ENCODE peak calls at places on chromosomes 12 and 14, in six cellular contexts. Q is NCI-H460, D is NCI-H748 treated with DMSO at 0.1 percent for 48 hours, I is EL, F is SW480, J is WTC11. G is an unnamed sample.

GRCh38 chr14:31360919-31361662 is 59.3 kb downstream of the HEATR5A start:
- DNase-seq in Q (peak; percentile 26), D (no peak), I (peak; percentile 72), F (no peak), J (no peak), G (peak; percentile 16)

GRCh38 chr12:71046215-71046614 is 111.6 kb downstream of the TSPAN8 start:
- DNase-seq in Q (no peak), D (no peak), I (peak; percentile 48), F (no peak), J (no peak), G (peak; percentile 12)

GRCh38 chr12:58364389-58365086 is 423.2 kb downstream of the ATP23 start:
- DNase-seq in Q (no peak), D (no peak), I (peak; percentile 99), F (peak; percentile 16), J (no peak), G (peak; percentile 86)

GRCh38 chr12:96258451-96258933 is 64.3 kb downstream of the ELK3 start:
- DNase-seq in Q (no peak), D (no peak), I (peak; percentile 35), F (no peak), J (no peak), G (no peak)

GRCh38 chr12:118206107-118206412 is 70.1 kb downstream of the PEBP1 start:
- DNase-seq in Q (no peak), D (no peak), I (no peak), F (no peak), J (no peak), G (no peak)

GRCh38 chr12:22631863-22632463 is 7.0 kb downstream of the ETNK1 start:
- DNase-seq in Q (no peak), D (no peak), I (peak; percentile 18), F (peak; percentile 58), J (no peak), G (no peak)

GRCh38 chr12:15979096-15980091 is 68.3 kb downstream of the DERA start:
- DNase-seq in Q (peak; percentile 6), D (no peak), I (peak; percentile 90), F (peak; percentile 10), J (peak; percentile 53), G (peak; percentile 57)

GRCh38 chr12:94689646-94690036 is 39.3 kb upstream of the TMCC3 start:
- DNase-seq in Q (no peak), D (no peak), I (no peak), F (no peak), J (no peak), G (no peak)

GRCh38 chr14:102908766-102909455 is 13.6 kb upstream of the AMN start:
- DNase-seq in Q (no peak), D (no peak), I (no peak), F (no peak), J (no peak), G (no peak)

GRCh38 chr14:56219666-56220413 is 101.6 kb downstream of the PELI2 start:
- DNase-seq in Q (peak; percentile 80), D (no peak), I (no peak), F (no peak), J (no peak), G (no peak)

GRCh38 chr14:83940253-83940652 is 1589.7 kb upstream of the FLRT2 start:
- DNase-seq in Q (no peak), D (no peak), I (no peak), F (no peak), J (no peak), G (no peak)

GRCh38 chr12:114407566-114408411 is 1.8 kb upstream of the TBX5 start:
- DNase-seq in Q (no peak), D (no peak), I (peak; percentile 84), F (no peak), J (peak; percentile 45), G (peak; percentile 55)

GRCh38 chr14:65560340-65561027 is 148.0 kb downstream of the FUT8 start:
- DNase-seq in Q (no peak), D (peak; percentile 52), I (no peak), F (no peak), J (no peak), G (no peak)

GRCh38 chr14:94748667-94749347 is 21.1 kb downstream of the GSC start:
- DNase-seq in Q (peak; percentile 44), D (peak; percentile 30), I (peak; percentile 15), F (peak; percentile 70), J (peak; percentile 73), G (no peak)

GRCh38 chr14:64704743-64705405 is 650 bp downstream of the PLEKHG3 start:
- DNase-seq in Q (no peak), D (peak; percentile 49), I (peak; percentile 34), F (peak; percentile 18), J (no peak), G (peak; percentile 62)

GRCh38 chr12:22416831-22417230 is 82.3 kb upstream of the ST8SIA1 start:
- DNase-seq in Q (no peak), D (no peak), I (no peak), F (no peak), J (no peak), G (no peak)

GRCh38 chr12:28998662-28999120 is 150.4 kb upstream of the FAR2 start:
- DNase-seq in Q (peak; percentile 4), D (no peak), I (peak; percentile 17), F (peak; percentile 33), J (no peak), G (peak; percentile 32)

GRCh38 chr12:106584104-106585064 is 1.6 kb downstream of the RFX4 start:
- DNase-seq in Q (no peak), D (no peak), I (peak; percentile 16), F (no peak), J (peak; percentile 36), G (peak; percentile 22)

GRCh38 chr12:106115450-106115849 is 23.3 kb downstream of the NUAK1 start:
- DNase-seq in Q (no peak), D (no peak), I (no peak), F (no peak), J (no peak), G (no peak)

GRCh38 chr14:50666772-50667490 is 1.2 kb downstream of the SAV1 start:
- DNase-seq in Q (peak; percentile 56), D (no peak), I (peak; percentile 74), F (peak; percentile 50), J (no peak), G (peak; percentile 39)

GRCh38 chr14:69366069-69366468 is 32.0 kb downstream of the ERH start:
- DNase-seq in Q (no peak), D (no peak), I (no peak), F (no peak), J (no peak), G (no peak)

GRCh38 chr14:49589387-49589786 is 3.2 kb upstream of the RPS29 start:
- DNase-seq in Q (no peak), D (no peak), I (no peak), F (no peak), J (no peak), G (no peak)

GRCh38 chr12:96237035-96237434 is 42.9 kb downstream of the ELK3 start:
- DNase-seq in Q (no peak), D (no peak), I (no peak), F (no peak), J (no peak), G (no peak)

G was measured in AG08396.